ENCODE peak calls at places on chromosomes 11 and 22, in nine cellular contexts. A, B, J, U, O, S, W, V and I are unnamed samples.

GRCh38 chr22:49018601-49019000 is 809.1 kb downstream of the BRD1 start:
- DNase-seq in O (no peak), S (no peak), B (no peak), A (no peak), W (no peak), V (no peak), J (no peak), U (no peak), I (no peak)

GRCh38 chr22:30192427-30192826 is 54.1 kb downstream of the LIF start:
- DNase-seq in W (no peak), O (no peak), U (no peak), S (no peak), V (no peak), J (no peak), B (no peak), A (no peak), I (no peak)

GRCh38 chr11:115623021-115623451 is 118.8 kb upstream of the CADM1 start:
- DNase-seq in V (peak), S (no peak), O (peak), W (peak), B (peak), A (peak), J (no peak), U (no peak), I (no peak)

GRCh38 chr11:119111361-119111925 is 4.3 kb downstream of the C2CD2L start:
- DNase-seq in J (no peak), S (no peak), V (no peak), W (no peak), O (no peak), A (no peak), B (no peak), U (no peak), I (no peak)

GRCh38 chr11:30196400-30197206 is 34.2 kb upstream of the FSHB start:
- DNase-seq in W (peak), O (peak), U (peak), B (peak), S (peak), J (peak), A (peak), V (no peak), I (peak)

GRCh38 chr11:134581966-134582787 is 170.1 kb upstream of the B3GAT1 start:
- DNase-seq in B (no peak), O (no peak), J (no peak), A (no peak), W (no peak), U (no peak), V (no peak), S (no peak), I (no peak)

GRCh38 chr11:111942826-111943225 is 5.7 kb downstream of the DIXDC1 start:
- DNase-seq in V (no peak), U (no peak), O (peak), B (peak), W (no peak), J (no peak), A (peak), S (no peak), I (no peak)

GRCh38 chr22:50506611-50507420 is 686 bp downstream of the LMF2 start:
- DNase-seq in S (no peak), J (no peak), B (no peak), W (no peak), A (peak), U (no peak), V (no peak), O (no peak), I (no peak)

GRCh38 chr22:25898707-25899365 is 156.8 kb downstream of the MYO18B start:
- DNase-seq in A (no peak), W (no peak), B (no peak), O (peak), U (peak), V (no peak), S (peak), J (peak), I (peak)

GRCh38 chr11:12285106-12285505 is 92.3 kb upstream of the PARVA start:
- DNase-seq in B (peak), V (peak), W (no peak), U (no peak), A (peak), O (peak), J (no peak), S (no peak), I (no peak)

GRCh38 chr22:29907753-29908515 is 25.0 kb downstream of the MTMR3 start:
- DNase-seq in V (peak), S (peak), O (peak), J (no peak), U (no peak), B (peak), W (peak), A (peak), I (no peak)

GRCh38 chr22:27278986-27279385 is 522.6 kb downstream of the MN1 start:
- DNase-seq in U (no peak), O (no peak), B (no peak), V (no peak), W (no peak), A (no peak), J (no peak), S (no peak), I (no peak)

GRCh38 chr11:61516191-61516590 is 7.6 kb downstream of the LRRC10B start:
- DNase-seq in U (no peak), B (no peak), W (no peak), O (no peak), S (no peak), V (no peak), J (peak), A (no peak), I (no peak)

GRCh38 chr11:61516675-61517516 is 8.3 kb downstream of the LRRC10B start:
- DNase-seq in J (peak), W (no peak), O (peak), U (no peak), B (peak), V (no peak), S (peak), A (peak), I (peak)

GRCh38 chr11:61514050-61514917 is 5.7 kb downstream of the LRRC10B start:
- DNase-seq in J (peak), V (no peak), W (no peak), S (no peak), U (no peak), B (no peak), O (no peak), A (no peak), I (no peak)

GRCh38 chr11:61513143-61513740 is 4.7 kb downstream of the LRRC10B start:
- DNase-seq in S (no peak), A (no peak), W (no peak), B (no peak), O (no peak), U (no peak), J (no peak), V (no peak), I (no peak)

DNA sequence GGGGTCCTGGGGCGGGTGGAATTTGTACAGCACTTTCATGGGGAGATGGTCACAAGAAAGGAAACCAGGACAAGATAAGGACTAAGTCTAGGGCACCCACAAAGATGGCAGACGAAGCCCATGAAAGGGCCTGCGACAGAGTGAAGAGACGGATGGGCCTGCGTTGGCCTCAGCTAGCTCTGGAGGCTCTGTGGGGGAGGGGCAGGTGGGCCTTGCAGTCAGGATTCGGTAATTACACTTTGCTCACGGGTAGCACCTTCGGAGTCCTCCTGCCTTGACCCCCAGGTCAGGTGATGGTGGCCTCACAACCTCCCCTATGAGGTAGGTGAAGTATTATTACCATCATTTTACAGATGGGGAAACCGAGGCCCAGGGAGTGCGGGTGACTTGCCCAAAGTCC is 7.1 kb downstream of the LRRC10B start:
- DNase-seq in W (no peak), V (no peak), J (no peak), S (no peak), O (no peak), A (no peak), U (no peak), B (no peak), I (no peak)
- TF ChIP-seq CTCF in W (no peak), V (no peak), J (no peak), S (no peak), O (no peak), A (no peak), U (no peak), B (no peak), I (no peak)

GRCh38 chr11:33017478-33017877 is 1.8 kb downstream of the DEPDC7 start:
- DNase-seq in W (no peak), O (no peak), V (no peak), J (no peak), A (no peak), S (no peak), B (no peak), U (no peak), I (no peak)

GRCh38 chr11:33016654-33017053 is 976 bp downstream of the DEPDC7 start:
- DNase-seq in A (no peak), S (no peak), W (no peak), U (no peak), B (no peak), V (no peak), O (no peak), J (no peak), I (no peak)

GRCh38 chr11:33018005-33018404 is 2.3 kb downstream of the DEPDC7 start:
- DNase-seq in S (no peak), W (no peak), A (no peak), J (no peak), V (no peak), U (no peak), B (no peak), O (no peak), I (no peak)

GRCh38 chr11:33013706-33014105 is 2.0 kb upstream of the DEPDC7 start:
- DNase-seq in S (no peak), O (no peak), A (no peak), U (no peak), B (no peak), W (no peak), V (peak), J (no peak), I (no peak)

GRCh38 chr11:33015621-33016551 is at the start of gene DEPDC7:
- DNase-seq in A (peak), W (peak), B (peak), V (peak), U (peak), O (peak), J (peak), S (peak), I (peak)
- TF ChIP-seq CTCF in A (no peak), W (no peak), B (no peak), V (no peak), U (no peak), O (no peak), J (no peak), S (no peak), I (no peak)

GRCh38 chr11:72075756-72076155 is 4.6 kb downstream of the NUMA1 start:
- DNase-seq in O (no peak), U (no peak), S (no peak), A (peak), W (no peak), J (no peak), B (no peak), V (no peak), I (no peak)

GRCh38 chr11:72070486-72070885 is 9.9 kb downstream of the NUMA1 start:
- DNase-seq in J (no peak), S (no peak), V (no peak), A (no peak), W (no peak), B (no peak), U (no peak), O (no peak), I (no peak)

GRCh38 chr11:72072348-72072747 is 8.0 kb downstream of the NUMA1 start:
- DNase-seq in S (no peak), U (no peak), J (no peak), W (no peak), A (peak), O (peak), B (peak), V (peak), I (no peak)

GRCh38 chr11:72078477-72078876 is 1.9 kb downstream of the NUMA1 start:
- DNase-seq in V (no peak), W (no peak), S (no peak), A (peak), O (no peak), U (no peak), B (no peak), J (no peak), I (no peak)

DNA sequence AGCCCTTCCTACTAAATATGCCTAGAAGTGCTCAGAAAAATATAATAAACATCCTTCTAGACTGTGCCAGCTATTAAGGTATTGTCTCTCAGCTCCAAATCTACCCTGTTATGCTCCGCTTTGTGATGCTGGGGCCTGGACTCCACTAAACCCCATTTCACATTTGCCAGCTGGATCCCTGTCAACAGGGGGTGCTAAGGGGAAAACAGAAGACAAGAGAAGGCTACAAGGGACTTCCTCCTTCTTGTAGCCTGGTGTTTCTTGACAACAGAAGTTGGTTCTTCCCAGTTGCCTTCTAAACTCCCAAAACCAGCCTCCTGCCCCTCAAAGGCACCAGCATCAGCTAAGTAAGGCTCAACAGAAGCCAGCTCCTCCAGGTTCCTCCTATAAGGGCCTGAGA is 5.2 kb downstream of the NUMA1 start:
- DNase-seq in O (no peak), A (no peak), B (no peak), V (no peak), U (no peak), S (no peak), J (no peak), W (no peak), I (no peak)
- TF ChIP-seq CTCF in O (no peak), A (no peak), B (peak), V (peak), U (peak), S (peak), J (no peak), W (no peak), I (no peak)

GRCh38 chr11:61671527-61671926 is 8.7 kb upstream of the DAGLA start:
- DNase-seq in V (no peak), O (no peak), B (no peak), J (peak), W (peak), U (no peak), S (no peak), A (no peak), I (no peak)
- TF ChIP-seq CTCF in V (peak), O (peak), B (peak), J (no peak), W (peak), U (peak), S (peak), A (peak), I (peak)

DNA sequence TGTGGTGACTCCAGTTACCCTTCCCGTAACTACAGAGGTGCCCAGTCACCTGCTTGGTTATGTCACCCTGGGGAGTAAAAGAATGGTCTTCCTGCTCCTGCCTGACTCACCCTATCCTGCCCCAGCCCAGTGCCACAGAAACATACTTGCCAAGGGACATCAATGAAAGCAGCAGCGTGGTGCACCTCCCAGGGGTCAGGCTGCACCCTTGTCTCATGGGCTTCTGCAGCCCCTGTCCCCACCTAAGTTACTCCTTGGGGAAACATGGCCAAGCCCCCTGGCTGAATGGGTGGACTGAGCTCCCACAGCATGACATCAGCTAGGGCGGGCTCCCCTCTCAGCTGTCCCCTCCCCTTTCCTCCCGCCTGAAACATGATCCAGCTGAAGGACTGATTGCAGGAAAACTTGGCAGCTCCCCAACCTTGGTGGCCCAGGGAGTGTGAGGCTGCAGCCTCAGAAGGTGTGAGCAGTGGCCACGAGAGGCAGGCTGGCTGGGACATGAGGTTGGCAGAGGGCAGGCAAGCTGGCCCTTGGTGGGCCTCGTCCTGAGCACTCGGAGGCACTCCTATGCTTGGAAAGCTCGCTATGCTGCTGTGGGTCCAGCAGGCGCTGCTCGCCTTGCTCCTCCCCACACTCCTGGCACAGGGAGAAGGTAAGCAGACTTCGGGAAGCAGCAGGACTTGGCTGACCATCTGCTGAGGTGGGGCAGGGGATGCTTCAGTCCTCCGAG is at the start of gene HTR3A:
- DNase-seq in A (no peak), J (peak), U (peak), S (no peak), B (no peak), V (no peak), W (peak), O (peak), I (peak)
- TF ChIP-seq CTCF in A (no peak), J (no peak), U (no peak), S (no peak), B (no peak), V (no peak), W (no peak), O (no peak), I (no peak)

DNA sequence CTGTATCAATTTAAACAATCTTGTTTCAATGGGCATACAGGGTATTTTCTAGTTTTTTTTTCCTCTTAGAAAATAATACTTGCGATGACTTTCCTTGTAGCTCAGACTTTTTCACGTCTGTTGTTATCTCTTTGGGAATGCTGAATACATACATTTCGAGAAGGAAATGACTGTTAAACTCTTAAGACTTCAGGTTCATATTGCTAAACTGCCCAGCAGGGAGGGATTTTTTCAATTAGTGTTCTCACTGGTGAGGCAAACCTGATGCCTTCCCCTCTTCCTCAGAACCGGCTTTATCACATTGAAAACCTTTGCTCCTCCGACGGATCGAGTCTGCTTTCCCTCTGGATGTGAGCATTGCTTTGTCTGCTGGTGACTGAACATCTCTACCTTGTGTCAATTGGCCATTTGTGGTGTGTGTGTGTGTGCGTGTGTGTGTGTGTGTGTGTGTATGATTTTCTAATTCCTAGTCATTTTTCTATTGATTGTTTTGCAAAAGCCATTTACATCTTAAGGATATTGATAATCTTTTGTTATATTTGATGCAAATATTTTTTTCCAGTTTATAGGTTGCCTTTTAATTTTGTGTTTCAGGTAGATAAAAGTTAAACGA is 6.6 kb downstream of the NEAT1 start:
- DNase-seq in A (peak), W (peak), J (no peak), U (no peak), S (no peak), B (peak), O (peak), V (no peak), I (no peak)
- TF ChIP-seq CTCF in A (no peak), W (no peak), J (no peak), U (no peak), S (no peak), B (no peak), O (no peak), V (no peak), I (no peak)

GRCh38 chr11:22246992-22247391 is 54.1 kb downstream of the ANO5 start:
- DNase-seq in J (no peak), U (no peak), S (no peak), W (no peak), V (no peak), B (no peak), A (no peak), O (no peak), I (no peak)

GRCh38 chr11:22244986-22245592 is 52.2 kb downstream of the ANO5 start:
- DNase-seq in A (peak), O (peak), W (peak), S (peak), U (peak), B (peak), V (peak), J (peak), I (peak)
- TF ChIP-seq CTCF in A (peak), O (peak), W (peak), S (peak), U (peak), B (peak), V (peak), J (peak), I (peak)

GRCh38 chr11:102486584-102486983 is 34.0 kb upstream of the TMEM123 start:
- DNase-seq in U (no peak), V (no peak), J (no peak), B (no peak), S (no peak), W (no peak), A (no peak), O (no peak), I (no peak)
- TF ChIP-seq CTCF in U (peak), V (no peak), J (no peak), B (no peak), S (no peak), W (no peak), A (no peak), O (no peak), I (no peak)

GRCh38 chr22:45757068-45757467 is 85.4 kb downstream of the ATXN10 start:
- DNase-seq in J (peak), A (peak), B (no peak), W (no peak), U (peak), O (no peak), V (no peak), S (no peak), I (no peak)
- TF ChIP-seq CTCF in J (no peak), A (peak), B (peak), W (no peak), U (no peak), O (no peak), V (peak), S (no peak), I (no peak)